ENCODE peak calls at places on chromosomes 12 and 14, in six cellular contexts. J, W, E, V, A and C are unnamed samples.

GRCh38 chr12:112967306-112967705 is 11.0 kb upstream of the OAS2 start:
- DNase-seq in W (no peak), J (no peak), E (no peak), A (no peak), V (no peak), C (no peak)

GRCh38 chr12:64181504-64182291 is 40.4 kb downstream of the KICS2 start:
- DNase-seq in A (no peak), V (peak), E (peak), W (peak), J (peak), C (no peak)

GRCh38 chr14:58717211-58717610 is 79.4 kb downstream of the DACT1 start:
- DNase-seq in V (no peak), A (no peak), E (no peak), J (no peak), W (no peak), C (no peak)

GRCh38 chr14:51079085-51079484 is 15.8 kb downstream of the TRIM9 start:
- DNase-seq in J (no peak), A (no peak), V (no peak), W (no peak), E (peak), C (no peak)

GRCh38 chr12:111437816-111438454 is 32.2 kb downstream of the SH2B3 start:
- DNase-seq in E (peak), A (no peak), V (peak), J (no peak), W (peak), C (no peak)

GRCh38 chr12:51694146-51694545 is 103.1 kb downstream of the SCN8A start:
- DNase-seq in V (no peak), A (no peak), E (no peak), J (no peak), W (no peak), C (no peak)

GRCh38 chr12:75058228-75058627 is 151.4 kb downstream of the KCNC2 start:
- DNase-seq in A (no peak), J (no peak), V (peak), W (no peak), E (no peak), C (no peak)

GRCh38 chr14:105700622-105701288 is 174.4 kb downstream of the TMEM121 start:
- DNase-seq in E (no peak), A (no peak), J (no peak), W (no peak), V (peak), C (peak)

GRCh38 chr12:7994731-7995205 is 37.7 kb upstream of the FOXJ2 start:
- DNase-seq in V (peak), A (no peak), W (peak), E (peak), J (no peak), C (no peak)

GRCh38 chr14:76546426-76547221 is 170.7 kb downstream of the ESRRB start:
- DNase-seq in A (no peak), J (peak), W (peak), E (peak), V (peak), C (no peak)

GRCh38 chr12:103705927-103706326 is 118.9 kb downstream of the STAB2 start:
- DNase-seq in A (no peak), E (no peak), W (peak), V (peak), J (no peak), C (no peak)

GRCh38 chr14:94170151-94170550 is 4.0 kb upstream of the PPP4R4 start:
- DNase-seq in E (no peak), V (no peak), W (no peak), J (no peak), A (no peak), C (no peak)

GRCh38 chr12:67068204-67068731 is 200.9 kb upstream of the CAND1 start:
- DNase-seq in V (peak), A (no peak), W (peak), J (peak), E (peak), C (no peak)

GRCh38 chr12:22702690-22703089 is 77.7 kb downstream of the ETNK1 start:
- DNase-seq in W (peak), J (no peak), A (no peak), E (no peak), V (no peak), C (no peak)

GRCh38 chr14:28651148-28651547 is 115.4 kb upstream of the FOXG1 start:
- DNase-seq in J (no peak), V (peak), A (no peak), W (peak), E (peak), C (no peak)

GRCh38 chr14:69289811-69290520 is 30.0 kb downstream of the GALNT16 start:
- DNase-seq in E (no peak), A (no peak), J (no peak), W (no peak), V (no peak), C (no peak)

GRCh38 chr14:60722163-60722835 is 1.9 kb downstream of the SIX4 start:
- DNase-seq in V (peak), A (peak), J (peak), W (peak), E (peak), C (peak)

GRCh38 chr12:25960176-25960575 is 1.7 kb downstream of the RASSF8 start:
- DNase-seq in E (peak), W (no peak), J (peak), V (peak), A (no peak), C (no peak)

GRCh38 chr12:114671664-114672476 is 12.1 kb downstream of the TBX3 start:
- DNase-seq in A (no peak), J (peak), E (peak), W (peak), V (peak), C (no peak)

GRCh38 chr12:68373836-68374314 is 41.7 kb upstream of the MDM1 start:
- DNase-seq in E (no peak), A (no peak), J (no peak), W (no peak), V (no peak), C (no peak)

GRCh38 chr14:54737132-54737711 is 165.4 kb downstream of the GCH1 start:
- DNase-seq in W (peak), V (peak), E (peak), J (no peak), A (peak), C (no peak)

GRCh38 chr12:561908-562593 is 101.2 kb downstream of the NINJ2 start:
- DNase-seq in V (no peak), J (no peak), W (no peak), A (peak), E (no peak), C (no peak)

GRCh38 chr12:59077153-59077930 is 157.0 kb upstream of the LRIG3 start:
- DNase-seq in J (peak), V (no peak), W (peak), E (peak), A (no peak), C (no peak)

GRCh38 chr12:24898185-24898584 is 50.7 kb downstream of the BCAT1 start:
- DNase-seq in J (no peak), V (no peak), A (no peak), W (no peak), E (no peak), C (no peak)

GRCh38 chr12:6851153-6851920 is at the start of gene CDCA3:
- DNase-seq in A (peak), E (peak), W (peak), J (peak), V (peak), C (peak)

GRCh38 chr14:53979141-53979673 is 22.6 kb upstream of the BMP4 start:
- DNase-seq in E (no peak), V (no peak), A (no peak), J (peak), W (no peak), C (no peak)

GRCh38 chr14:32205984-32206383 is 2.9 kb upstream of the RNU6-8 start:
- DNase-seq in E (peak), V (peak), A (no peak), J (no peak), W (no peak), C (no peak)

GRCh38 chr12:73514672-73515071 is 1023.0 kb upstream of the ATXN7L3B start:
- DNase-seq in J (no peak), E (no peak), V (peak), W (no peak), A (no peak), C (no peak)

GRCh38 chr14:76776306-76777251 is 15.3 kb downstream of the VASH1 start:
- DNase-seq in E (no peak), W (no peak), A (no peak), V (peak), J (no peak), C (peak)

GRCh38 chr12:122437656-122438121 is 15.2 kb upstream of the CLIP1 start:
- DNase-seq in W (peak), E (peak), J (no peak), V (peak), A (peak), C (no peak)

GRCh38 chr12:30996255-30996654 is 69.7 kb downstream of the TSPAN11 start:
- DNase-seq in A (no peak), V (no peak), J (no peak), W (no peak), E (no peak), C (no peak)

GRCh38 chr12:62584619-62585018 is 118.0 kb downstream of the MON2 start:
- DNase-seq in A (no peak), E (no peak), V (no peak), W (no peak), J (no peak), C (no peak)

GRCh38 chr12:47758834-47759690 is at the start of gene RAPGEF3:
- DNase-seq in V (peak), E (peak), A (peak), W (peak), J (peak), C (no peak)

GRCh38 chr12:62273724-62274380 is 13.6 kb downstream of the USP15 start:
- DNase-seq in A (no peak), V (no peak), W (no peak), E (no peak), J (no peak), C (no peak)

GRCh38 chr12:131116437-131117117 is 162.9 kb downstream of the ADGRD1 start:
- DNase-seq in E (no peak), W (no peak), J (peak), V (peak), A (peak), C (no peak)

GRCh38 chr14:69049675-69050074 is 70.6 kb upstream of the ACTN1 start:
- DNase-seq in J (no peak), W (no peak), E (no peak), A (no peak), V (no peak), C (no peak)

GRCh38 chr12:117564885-117565284 is 203.5 kb upstream of the NOS1 start:
- DNase-seq in W (no peak), V (no peak), A (no peak), J (no peak), E (no peak), C (no peak)

GRCh38 chr12:122999986-123000420 is 19.5 kb downstream of the ARL6IP4 start:
- DNase-seq in E (no peak), J (no peak), V (no peak), W (no peak), A (peak), C (no peak)

GRCh38 chr12:21428241-21428640 is 9.2 kb upstream of the PYROXD1 start:
- DNase-seq in W (no peak), E (no peak), V (peak), A (no peak), J (no peak), C (no peak)

DNA sequence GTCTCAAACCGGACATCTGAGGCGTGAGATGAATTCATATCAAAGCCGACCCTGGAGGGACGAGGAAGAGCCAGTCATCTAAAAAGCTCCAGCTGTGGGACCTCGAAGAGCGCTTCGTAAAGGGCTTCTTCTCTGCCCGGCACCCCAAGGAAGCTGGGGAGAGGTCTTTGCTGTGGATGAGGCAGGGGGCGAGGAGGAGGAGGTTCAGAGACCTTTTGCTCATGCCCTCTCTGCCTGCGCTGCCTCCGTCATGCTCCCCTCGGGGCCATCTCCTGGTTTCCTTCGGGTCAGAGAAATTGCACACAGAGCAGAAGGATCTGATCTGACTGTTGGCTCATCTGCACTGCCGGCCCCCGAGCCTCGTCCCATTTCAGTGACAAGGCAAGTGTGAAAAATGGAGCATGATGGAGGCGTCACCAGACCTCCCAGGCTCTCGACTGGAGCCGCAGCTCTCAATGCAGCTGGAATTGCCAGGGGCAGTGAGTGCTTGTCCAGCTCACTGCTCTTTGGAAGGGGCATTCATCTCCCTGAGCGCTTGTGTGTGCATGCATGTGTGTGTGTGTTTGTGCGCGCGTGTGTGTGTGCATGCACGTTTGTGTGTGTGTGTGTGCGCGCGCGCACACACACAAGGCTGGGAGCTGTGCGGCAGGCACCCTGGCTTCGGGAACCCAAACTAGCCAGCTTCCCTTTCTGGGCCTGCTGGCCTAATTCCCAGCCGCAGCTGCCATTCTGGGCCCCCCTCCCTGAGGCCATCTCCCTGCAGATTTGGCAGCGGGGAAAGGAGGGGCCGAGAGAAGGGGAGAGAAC is 9.2 kb downstream of the CABP1 start:
- DNase-seq in W (no peak), E (no peak), V (no peak), A (no peak), J (no peak), C (no peak)
- TF ChIP-seq CTCF in W (no peak), E (no peak), V (peak), A (no peak), J (peak), C (peak)

GRCh38 chr14:104001003-104001402 is 58.7 kb upstream of the RD3L start:
- DNase-seq in E (no peak), J (peak), W (no peak), A (no peak), V (peak), C (no peak)
- TF ChIP-seq CTCF in E (no peak), J (peak), W (peak), A (no peak), V (peak), C (peak)

GRCh38 chr14:29710015-29710414 is 217.6 kb downstream of the PRKD1 start:
- DNase-seq in W (no peak), V (peak), E (no peak), J (no peak), A (no peak), C (no peak)
- TF ChIP-seq CTCF in W (no peak), V (peak), E (no peak), J (no peak), A (peak), C (no peak)

DNA sequence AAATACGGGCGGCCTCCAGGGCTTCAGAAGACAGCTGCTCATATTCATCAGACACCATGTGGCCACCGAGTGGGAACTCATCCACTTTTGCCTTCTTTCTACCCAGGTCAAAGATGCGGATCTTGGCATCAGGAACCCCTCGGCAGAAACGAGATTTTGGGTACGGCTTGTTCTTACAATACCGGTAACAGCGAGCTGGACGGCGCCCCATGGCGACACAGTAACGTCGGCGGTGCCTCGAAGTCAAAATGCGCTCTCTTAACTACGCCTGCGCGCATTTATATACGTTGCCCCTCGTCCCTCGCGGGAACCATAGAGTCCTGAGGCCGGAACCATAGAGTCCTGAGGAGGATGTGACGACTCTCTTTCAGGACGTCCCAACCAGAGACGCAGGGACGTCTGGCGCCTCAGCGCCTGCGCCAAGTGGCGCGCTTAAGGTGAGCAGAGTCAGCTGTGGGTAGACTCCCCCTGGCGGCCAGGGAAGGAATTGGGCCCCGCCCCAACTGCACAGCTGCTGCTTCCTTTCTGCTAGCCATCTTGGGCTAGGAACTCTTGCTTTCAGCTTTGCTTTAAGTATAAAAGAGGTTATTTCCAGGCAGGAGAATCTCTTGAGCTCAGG is at the start of gene RPL10L:
- DNase-seq in A (no peak), V (no peak), E (no peak), J (peak), W (no peak), C (no peak)
- TF ChIP-seq CTCF in A (no peak), V (peak), E (no peak), J (no peak), W (peak), C (peak)

GRCh38 chr12:57604454-57605307 is at the start of gene DTX3:
- DNase-seq in W (no peak), E (no peak), J (peak), V (no peak), A (peak), C (no peak)
- TF ChIP-seq CTCF in W (no peak), E (no peak), J (no peak), V (no peak), A (no peak), C (no peak)

DNA sequence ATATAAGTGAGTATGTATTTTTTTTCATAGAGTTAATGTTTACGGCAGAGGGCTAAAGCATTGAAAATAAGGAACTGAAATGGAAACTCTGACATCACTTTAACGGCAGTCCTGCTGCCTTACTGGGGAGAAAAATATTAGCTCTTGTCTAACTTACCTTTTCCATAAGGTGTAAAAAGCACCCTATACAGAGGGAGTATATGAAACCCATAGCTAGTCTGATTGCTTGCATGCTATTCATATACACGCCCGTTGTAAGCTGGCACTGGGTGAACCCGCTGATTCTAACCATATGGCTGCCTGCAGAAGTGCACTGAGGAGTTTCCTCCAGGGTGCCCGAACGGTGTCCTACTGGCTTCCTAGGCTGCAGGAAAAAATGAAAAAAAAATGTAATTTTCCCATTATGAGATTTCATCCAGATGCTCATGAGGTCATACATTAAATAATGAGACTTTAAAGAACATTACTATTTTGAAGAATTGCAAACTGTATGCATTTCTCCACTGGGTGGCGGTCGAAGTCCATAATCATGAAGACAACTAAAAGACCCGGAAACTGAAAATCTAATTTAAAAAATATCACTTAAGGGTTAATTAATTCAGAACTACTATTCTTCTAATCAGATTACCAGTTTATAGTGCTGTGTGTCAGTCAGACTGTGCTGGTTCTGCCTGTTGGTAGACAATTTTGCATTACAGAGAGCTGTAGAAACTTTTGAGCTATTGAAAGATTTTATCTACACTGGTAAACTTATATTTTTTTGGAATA is 144.7 kb downstream of the ALX1 start:
- DNase-seq in A (no peak), V (peak), J (peak), W (peak), E (no peak), C (no peak)
- TF ChIP-seq CTCF in A (no peak), V (peak), J (peak), W (peak), E (peak), C (peak)

GRCh38 chr14:89912667-89913211 is 41.8 kb downstream of the EFCAB11 start:
- DNase-seq in J (no peak), A (no peak), E (peak), V (peak), W (peak), C (no peak)
- TF ChIP-seq CTCF in J (no peak), A (no peak), E (no peak), V (no peak), W (no peak), C (no peak)

GRCh38 chr12:39792938-39793337 is 173.3 kb upstream of the ABCD2 start:
- DNase-seq in V (no peak), W (no peak), J (no peak), A (no peak), E (no peak), C (no peak)

GRCh38 chr12:39798429-39798828 is 178.8 kb upstream of the ABCD2 start:
- DNase-seq in E (no peak), A (no peak), J (no peak), W (no peak), V (no peak), C (no peak)

GRCh38 chr12:39798977-39799376 is 179.4 kb upstream of the ABCD2 start:
- DNase-seq in A (no peak), W (no peak), V (no peak), E (no peak), J (no peak), C (no peak)

GRCh38 chr12:39795481-39795880 is 175.9 kb upstream of the ABCD2 start:
- DNase-seq in J (no peak), V (no peak), W (no peak), A (no peak), E (no peak), C (no peak)
- TF ChIP-seq CTCF in J (no peak), V (no peak), W (no peak), A (no peak), E (no peak), C (no peak)